ENCODE peak calls at places on chromosomes 2 and 18, in six cellular contexts. One of them, this sample, is unnamed.

GRCh38 chr2:119707117-119708087 is 28.4 kb downstream of the TMEM177 start:
- DNase-seq in A549: no peak
- DNase-seq in foreskin keratinocyte: no peak
- DNase-seq in mammary epithelial cell: no peak
- DNase-seq in coronary artery: no peak
- DNase-seq in cardiac muscle cell: no peak
- DNase-seq in this sample: no peak

GRCh38 chr18:21391074-21391673 is 149.1 kb downstream of the GREB1L start:
- DNase-seq in A549: peak; percentile 4
- DNase-seq in foreskin keratinocyte: peak; percentile 99
- DNase-seq in mammary epithelial cell: peak; percentile 97
- DNase-seq in coronary artery: no peak
- DNase-seq in cardiac muscle cell: peak; percentile 6
- DNase-seq in this sample: no peak

GRCh38 chr2:180523629-180524340 is 456.6 kb upstream of the UBE2E3 start:
- DNase-seq in A549: peak; percentile 6
- DNase-seq in foreskin keratinocyte: no peak
- DNase-seq in mammary epithelial cell: peak; percentile 70
- DNase-seq in coronary artery: no peak
- DNase-seq in cardiac muscle cell: peak; percentile 72
- DNase-seq in this sample: no peak

GRCh38 chr2:144496660-144497598 is 23.0 kb downstream of the ZEB2 start:
- DNase-seq in A549: no peak
- DNase-seq in foreskin keratinocyte: no peak
- DNase-seq in mammary epithelial cell: no peak
- DNase-seq in coronary artery: no peak
- DNase-seq in cardiac muscle cell: no peak
- DNase-seq in this sample: no peak

GRCh38 chr18:49024808-49025361 is 74.1 kb upstream of the SMAD7 start:
- DNase-seq in A549: no peak
- DNase-seq in foreskin keratinocyte: no peak
- DNase-seq in mammary epithelial cell: no peak
- DNase-seq in coronary artery: no peak
- DNase-seq in cardiac muscle cell: no peak
- DNase-seq in this sample: no peak

GRCh38 chr2:218829868-218830451 is 1.6 kb downstream of the PRKAG3 start:
- DNase-seq in A549: no peak
- DNase-seq in foreskin keratinocyte: peak; percentile 72
- DNase-seq in mammary epithelial cell: no peak
- DNase-seq in coronary artery: no peak
- DNase-seq in cardiac muscle cell: no peak
- DNase-seq in this sample: no peak

GRCh38 chr2:171522057-171522803 is at the start of gene CYBRD1:
- DNase-seq in A549: peak; percentile 45
- DNase-seq in foreskin keratinocyte: peak; percentile 14
- DNase-seq in mammary epithelial cell: peak; percentile 44
- DNase-seq in coronary artery: peak; percentile 92
- DNase-seq in cardiac muscle cell: peak; percentile 94
- DNase-seq in this sample: peak; percentile 75

GRCh38 chr2:226742346-226742745 is 57.3 kb downstream of the IRS1 start:
- DNase-seq in A549: no peak
- DNase-seq in foreskin keratinocyte: no peak
- DNase-seq in mammary epithelial cell: no peak
- DNase-seq in coronary artery: peak; percentile 78
- DNase-seq in cardiac muscle cell: peak; percentile 33
- DNase-seq in this sample: peak; percentile 9

GRCh38 chr2:160956243-160956802 is 203.9 kb upstream of the TANK start:
- DNase-seq in A549: no peak
- DNase-seq in foreskin keratinocyte: no peak
- DNase-seq in mammary epithelial cell: peak; percentile 39
- DNase-seq in coronary artery: peak; percentile 78
- DNase-seq in cardiac muscle cell: no peak
- DNase-seq in this sample: no peak

GRCh38 chr2:69017876-69018275 is 4.9 kb downstream of the ANTXR1 start:
- DNase-seq in A549: no peak
- DNase-seq in foreskin keratinocyte: no peak
- DNase-seq in mammary epithelial cell: no peak
- DNase-seq in coronary artery: no peak
- DNase-seq in cardiac muscle cell: no peak
- DNase-seq in this sample: no peak

GRCh38 chr2:121007490-121007853 is 271.8 kb downstream of the GLI2 start:
- DNase-seq in A549: no peak
- DNase-seq in foreskin keratinocyte: no peak
- DNase-seq in mammary epithelial cell: no peak
- DNase-seq in coronary artery: no peak
- DNase-seq in cardiac muscle cell: no peak
- DNase-seq in this sample: no peak

GRCh38 chr2:226063704-226064390 is 664.3 kb downstream of the NYAP2 start:
- DNase-seq in A549: no peak
- DNase-seq in foreskin keratinocyte: peak; percentile 99
- DNase-seq in mammary epithelial cell: peak; percentile 97
- DNase-seq in coronary artery: no peak
- DNase-seq in cardiac muscle cell: no peak
- DNase-seq in this sample: no peak

GRCh38 chr2:186126181-186126580 is 359.9 kb upstream of the ZC3H15 start:
- DNase-seq in A549: no peak
- DNase-seq in foreskin keratinocyte: no peak
- DNase-seq in mammary epithelial cell: no peak
- DNase-seq in coronary artery: no peak
- DNase-seq in cardiac muscle cell: no peak
- DNase-seq in this sample: no peak

GRCh38 chr18:8176105-8176504 is 433.1 kb upstream of the RAB12 start:
- DNase-seq in A549: no peak
- DNase-seq in foreskin keratinocyte: no peak
- DNase-seq in mammary epithelial cell: no peak
- DNase-seq in coronary artery: no peak
- DNase-seq in cardiac muscle cell: peak; percentile 34
- DNase-seq in this sample: no peak

GRCh38 chr2:195513119-195513518 is 143.9 kb upstream of the SLC39A10 start:
- DNase-seq in A549: no peak
- DNase-seq in foreskin keratinocyte: no peak
- DNase-seq in mammary epithelial cell: no peak
- DNase-seq in coronary artery: no peak
- DNase-seq in cardiac muscle cell: no peak
- DNase-seq in this sample: no peak

DNA sequence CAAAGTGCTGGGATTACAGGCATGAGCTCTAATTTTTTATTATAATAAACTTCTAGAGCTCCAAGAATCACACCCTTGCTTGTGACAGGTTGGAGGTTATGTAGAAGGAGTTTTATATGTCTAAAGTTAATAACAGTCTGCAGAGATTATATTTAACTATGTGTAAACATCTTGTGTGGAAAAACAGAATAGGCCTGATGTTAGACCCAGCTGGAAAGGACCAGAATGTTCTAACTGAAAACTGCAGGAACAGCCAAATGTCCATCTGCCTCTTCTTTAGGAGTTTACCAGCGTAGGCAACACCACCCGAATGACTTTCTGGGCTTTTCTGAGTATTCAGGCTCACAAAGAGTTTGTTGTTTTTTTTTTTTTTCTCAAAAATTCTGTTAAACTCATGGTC is 67.1 kb upstream of the CDCA7 start:
- DNase-seq in A549: no peak
- DNase-seq in foreskin keratinocyte: no peak
- DNase-seq in mammary epithelial cell: no peak
- DNase-seq in coronary artery: no peak
- DNase-seq in cardiac muscle cell: no peak
- DNase-seq in this sample: no peak
- H3K27ac ChIP-seq in A549: no peak overlapping the region
- H3K27ac ChIP-seq in foreskin keratinocyte: no peak overlapping the region
- H3K27ac ChIP-seq in mammary epithelial cell: no peak overlapping the region
- H3K27ac ChIP-seq in coronary artery: no peak overlapping the region
- H3K27ac ChIP-seq in cardiac muscle cell: no peak overlapping the region
- H3K27ac ChIP-seq in this sample: no peak overlapping the region

GRCh38 chr2:85455552-85456090 is 37.1 kb downstream of the SH2D6 start:
- DNase-seq in A549: no peak
- DNase-seq in foreskin keratinocyte: no peak
- DNase-seq in mammary epithelial cell: no peak
- DNase-seq in coronary artery: no peak
- DNase-seq in cardiac muscle cell: no peak
- DNase-seq in this sample: no peak
- H3K27ac ChIP-seq in A549: peak overlapping the region; percentile 77
- H3K27ac ChIP-seq in foreskin keratinocyte: no peak overlapping the region
- H3K27ac ChIP-seq in mammary epithelial cell: no peak overlapping the region
- H3K27ac ChIP-seq in coronary artery: no peak overlapping the region
- H3K27ac ChIP-seq in cardiac muscle cell: no peak overlapping the region
- H3K27ac ChIP-seq in this sample: no peak overlapping the region

GRCh38 chr2:105795575-105795934 is 50.8 kb downstream of the NCK2 start:
- DNase-seq in A549: no peak
- DNase-seq in foreskin keratinocyte: no peak
- DNase-seq in mammary epithelial cell: no peak
- DNase-seq in coronary artery: no peak
- DNase-seq in cardiac muscle cell: no peak
- DNase-seq in this sample: no peak

GRCh38 chr2:105796791-105797190 is 52.1 kb downstream of the NCK2 start:
- DNase-seq in A549: no peak
- DNase-seq in foreskin keratinocyte: peak; percentile 37
- DNase-seq in mammary epithelial cell: peak; percentile 51
- DNase-seq in coronary artery: no peak
- DNase-seq in cardiac muscle cell: no peak
- DNase-seq in this sample: no peak

GRCh38 chr2:105796131-105796638 is 51.5 kb downstream of the NCK2 start:
- DNase-seq in A549: no peak
- DNase-seq in foreskin keratinocyte: no peak
- DNase-seq in mammary epithelial cell: no peak
- DNase-seq in coronary artery: no peak
- DNase-seq in cardiac muscle cell: peak; percentile 33
- DNase-seq in this sample: no peak

GRCh38 chr2:105798595-105798994 is 53.9 kb downstream of the NCK2 start:
- DNase-seq in A549: no peak
- DNase-seq in foreskin keratinocyte: no peak
- DNase-seq in mammary epithelial cell: no peak
- DNase-seq in coronary artery: no peak
- DNase-seq in cardiac muscle cell: no peak
- DNase-seq in this sample: no peak

GRCh38 chr2:105797298-105797819 is 52.6 kb downstream of the NCK2 start:
- DNase-seq in A549: no peak
- DNase-seq in foreskin keratinocyte: peak; percentile 50
- DNase-seq in mammary epithelial cell: peak; percentile 55
- DNase-seq in coronary artery: no peak
- DNase-seq in cardiac muscle cell: peak; percentile 79
- DNase-seq in this sample: no peak
- H3K27ac ChIP-seq in A549: no peak overlapping the region
- H3K27ac ChIP-seq in foreskin keratinocyte: peak overlapping the region; percentile 59
- H3K27ac ChIP-seq in mammary epithelial cell: peak overlapping the region; percentile 64
- H3K27ac ChIP-seq in coronary artery: no peak overlapping the region
- H3K27ac ChIP-seq in cardiac muscle cell: no peak overlapping the region
- H3K27ac ChIP-seq in this sample: no peak overlapping the region

GRCh38 chr2:128584296-128584900 is 265.7 kb upstream of the HS6ST1 start:
- DNase-seq in A549: no peak
- DNase-seq in foreskin keratinocyte: no peak
- DNase-seq in mammary epithelial cell: no peak
- DNase-seq in coronary artery: no peak
- DNase-seq in cardiac muscle cell: peak; percentile 87
- DNase-seq in this sample: no peak
- H3K27ac ChIP-seq in A549: no peak overlapping the region
- H3K27ac ChIP-seq in foreskin keratinocyte: no peak overlapping the region
- H3K27ac ChIP-seq in mammary epithelial cell: no peak overlapping the region
- H3K27ac ChIP-seq in coronary artery: no peak overlapping the region
- H3K27ac ChIP-seq in cardiac muscle cell: no peak overlapping the region
- H3K27ac ChIP-seq in this sample: no peak overlapping the region

DNA sequence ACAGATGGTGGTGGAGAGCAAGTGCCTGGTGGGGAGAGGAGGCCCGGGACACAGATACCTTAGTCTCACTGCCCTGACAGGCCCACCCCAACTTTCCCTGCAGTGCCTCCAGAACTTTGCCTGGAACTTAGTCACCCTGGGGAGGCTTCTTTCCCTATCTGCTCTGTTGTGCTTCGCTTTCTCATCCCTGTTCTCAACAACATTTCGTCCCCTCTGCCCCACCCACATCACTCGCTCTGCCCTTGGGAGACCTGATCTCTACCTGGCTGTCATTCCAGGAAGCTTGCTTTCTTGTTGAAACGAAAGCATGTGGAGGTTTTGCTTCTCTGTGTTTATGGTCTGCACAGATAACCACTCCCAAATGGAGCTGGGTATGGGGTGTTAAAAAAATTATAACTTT is 93.8 kb downstream of the PRKCE start:
- DNase-seq in A549: no peak
- DNase-seq in foreskin keratinocyte: no peak
- DNase-seq in mammary epithelial cell: no peak
- DNase-seq in coronary artery: no peak
- DNase-seq in cardiac muscle cell: no peak
- DNase-seq in this sample: no peak
- H3K27ac ChIP-seq in A549: no peak overlapping the region
- H3K27ac ChIP-seq in foreskin keratinocyte: no peak overlapping the region
- H3K27ac ChIP-seq in mammary epithelial cell: no peak overlapping the region
- H3K27ac ChIP-seq in coronary artery: no peak overlapping the region
- H3K27ac ChIP-seq in cardiac muscle cell: no peak overlapping the region
- H3K27ac ChIP-seq in this sample: no peak overlapping the region

DNA sequence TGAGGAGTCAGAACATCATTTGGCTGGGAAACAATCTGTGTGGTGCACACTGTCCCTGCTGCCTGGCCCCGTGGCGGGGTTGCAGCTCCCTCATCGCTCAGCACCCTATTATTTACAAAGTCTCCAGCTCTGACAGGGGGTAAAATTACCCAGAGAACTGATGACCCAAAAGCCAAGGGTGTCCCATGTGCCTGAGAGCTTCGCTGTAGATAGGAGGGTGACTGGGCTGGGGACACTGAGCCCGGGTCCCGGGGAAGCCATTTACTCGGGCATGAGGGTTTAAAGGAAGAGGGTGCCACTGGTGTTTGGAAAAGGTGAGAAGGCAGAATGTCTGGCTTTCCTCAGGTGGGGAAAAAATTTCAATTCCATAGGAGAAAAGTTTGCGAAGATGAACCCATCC is 48.2 kb upstream of the EML6 start:
- DNase-seq in A549: no peak
- DNase-seq in foreskin keratinocyte: no peak
- DNase-seq in mammary epithelial cell: no peak
- DNase-seq in coronary artery: no peak
- DNase-seq in cardiac muscle cell: no peak
- DNase-seq in this sample: no peak
- H3K27ac ChIP-seq in A549: no peak overlapping the region
- H3K27ac ChIP-seq in foreskin keratinocyte: no peak overlapping the region
- H3K27ac ChIP-seq in mammary epithelial cell: no peak overlapping the region
- H3K27ac ChIP-seq in coronary artery: no peak overlapping the region
- H3K27ac ChIP-seq in cardiac muscle cell: no peak overlapping the region
- H3K27ac ChIP-seq in this sample: no peak overlapping the region

GRCh38 chr18:24470022-24470618 is 9.7 kb downstream of the HRH4 start:
- DNase-seq in A549: no peak
- DNase-seq in foreskin keratinocyte: no peak
- DNase-seq in mammary epithelial cell: no peak
- DNase-seq in coronary artery: no peak
- DNase-seq in cardiac muscle cell: no peak
- DNase-seq in this sample: no peak
- H3K27ac ChIP-seq in A549: no peak overlapping the region
- H3K27ac ChIP-seq in foreskin keratinocyte: no peak overlapping the region
- H3K27ac ChIP-seq in mammary epithelial cell: no peak overlapping the region
- H3K27ac ChIP-seq in coronary artery: no peak overlapping the region
- H3K27ac ChIP-seq in cardiac muscle cell: no peak overlapping the region
- H3K27ac ChIP-seq in this sample: no peak overlapping the region

This sample was measured in substantia nigra.